ENCODE peak calls at places on chromosome 18, in seven cellular contexts. B, A, G, V, U, P and F are unnamed samples.
A peak's percentile ranks its signal among the peaks of the same experiment; 100 is the strongest.

GRCh38 chr18:13003466-13003896 is 12.3 kb downstream of the CEP192 start:
- DNase-seq in B (peak; percentile 69), A (no peak), G (peak; percentile 29), V (no peak), U (peak; percentile 24), P (peak; percentile 94), F (no peak)

GRCh38 chr18:23900979-23901378 is 113.6 kb upstream of the TTC39C start:
- DNase-seq in B (no peak), A (peak; percentile 69), G (no peak), V (no peak), U (no peak), P (peak; percentile 54), F (no peak)

GRCh38 chr18:55256568-55257289 is 297.5 kb upstream of the CCDC68 start:
- DNase-seq in B (no peak), A (no peak), G (no peak), V (no peak), U (no peak), P (no peak), F (no peak)

GRCh38 chr18:32889620-32890593 is 117.1 kb upstream of the KLHL14 start:
- DNase-seq in B (peak; percentile 48), A (no peak), G (no peak), V (no peak), U (no peak), P (peak; percentile 51), F (no peak)

GRCh38 chr18:76983613-76984051 is 149.0 kb downstream of the MBP start:
- DNase-seq in B (peak; percentile 51), A (peak; percentile 67), G (no peak), V (no peak), U (no peak), P (no peak), F (no peak)

GRCh38 chr18:58362027-58362575 is 266.8 kb downstream of the ALPK2 start:
- DNase-seq in B (no peak), A (no peak), G (peak; percentile 81), V (no peak), U (no peak), P (no peak), F (no peak)

GRCh38 chr18:48106976-48107781 is 176.7 kb upstream of the SMAD2 start:
- DNase-seq in B (no peak), A (no peak), G (no peak), V (no peak), U (no peak), P (peak; percentile 41), F (no peak)

GRCh38 chr18:9612215-9612830 is 2.0 kb downstream of the PPP4R1 start:
- DNase-seq in B (no peak), A (no peak), G (no peak), V (no peak), U (no peak), P (peak; percentile 37), F (no peak)

GRCh38 chr18:77130229-77131099 is 2.1 kb downstream of the MBP start:
- DNase-seq in B (no peak), A (peak; percentile 87), G (no peak), V (no peak), U (no peak), P (no peak), F (no peak)

GRCh38 chr18:57983965-57984364 is 60.1 kb upstream of the NEDD4L start:
- DNase-seq in B (no peak), A (no peak), G (no peak), V (no peak), U (no peak), P (no peak), F (no peak)

GRCh38 chr18:27447530-27447929 is 262.4 kb upstream of the CHST9 start:
- DNase-seq in B (no peak), A (no peak), G (no peak), V (no peak), U (peak; percentile 2), P (no peak), F (no peak)

GRCh38 chr18:3889803-3890202 is 439.8 kb downstream of the TGIF1 start:
- DNase-seq in B (no peak), A (no peak), G (peak; percentile 8), V (no peak), U (no peak), P (no peak), F (no peak)
- TF ChIP-seq CTCF in B (no peak), A (no peak), G (no peak), V (no peak), U (no peak), P (no peak), F (no peak)

DNA sequence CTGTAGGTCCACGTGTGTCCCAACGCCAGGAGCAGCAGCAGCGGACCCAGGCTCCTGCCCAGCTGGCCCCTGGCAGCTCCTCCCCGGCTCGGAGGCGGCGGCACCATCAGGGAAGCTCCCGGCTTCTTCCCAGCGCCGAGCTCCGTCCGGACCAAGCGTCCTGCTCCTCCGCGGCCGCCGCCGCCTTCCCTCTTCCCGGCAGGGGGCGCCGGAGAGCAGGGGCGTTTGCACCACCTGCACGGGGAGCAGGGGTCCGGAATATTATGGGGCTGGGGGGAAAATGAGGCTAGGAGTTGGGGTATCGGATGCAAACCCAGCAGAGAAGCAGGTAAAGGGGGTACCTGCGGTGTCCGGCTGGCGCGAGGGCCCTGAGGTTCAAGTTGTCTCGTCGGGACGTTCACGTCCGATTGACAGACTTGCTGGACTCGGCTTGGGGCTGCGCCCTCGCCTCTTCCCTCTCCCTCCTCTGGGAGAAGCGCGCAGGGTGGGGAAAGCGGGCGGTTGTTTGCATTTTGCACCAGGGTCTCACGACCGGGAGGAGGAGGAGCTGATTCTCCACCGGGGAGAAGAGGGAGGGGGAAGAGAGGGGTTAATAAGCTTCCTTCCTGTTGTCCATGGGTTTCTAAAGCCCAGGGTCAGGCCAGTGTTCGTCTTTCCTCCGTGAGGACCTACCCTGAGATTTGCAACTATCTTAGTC is at the start of gene CCBE1:
- DNase-seq in B (peak; percentile 96), A (no peak), G (no peak), V (no peak), U (peak; percentile 73), P (peak; percentile 86), F (peak; percentile 83)
- TF ChIP-seq CTCF in B (peak; percentile 81), A (peak; percentile 9), G (peak; percentile 96), V (peak; percentile 80), U (peak; percentile 97), P (peak; percentile 92), F (peak; percentile 67)

GRCh38 chr18:8069708-8070107 is 502.6 kb downstream of the PTPRM start:
- DNase-seq in B (no peak), A (no peak), G (no peak), V (no peak), U (no peak), P (no peak), F (no peak)

GRCh38 chr18:8063733-8064132 is 496.6 kb downstream of the PTPRM start:
- DNase-seq in B (no peak), A (no peak), G (no peak), V (no peak), U (no peak), P (no peak), F (no peak)
- TF ChIP-seq CTCF in B (no peak), A (no peak), G (no peak), V (no peak), U (peak; percentile 38), P (peak; percentile 23), F (no peak)

GRCh38 chr18:2853926-2854664 is 7.3 kb downstream of the EMILIN2 start:
- DNase-seq in B (no peak), A (no peak), G (no peak), V (no peak), U (no peak), P (no peak), F (no peak)

GRCh38 chr18:2855560-2856350 is 8.9 kb downstream of the EMILIN2 start:
- DNase-seq in B (no peak), A (no peak), G (no peak), V (no peak), U (no peak), P (no peak), F (no peak)

GRCh38 chr18:2854871-2855270 is 8.1 kb downstream of the EMILIN2 start:
- DNase-seq in B (no peak), A (no peak), G (no peak), V (no peak), U (no peak), P (no peak), F (no peak)

GRCh38 chr18:2851771-2852170 is 5.0 kb downstream of the EMILIN2 start:
- DNase-seq in B (no peak), A (no peak), G (no peak), V (no peak), U (no peak), P (no peak), F (no peak)

GRCh38 chr18:2853173-2853925 is 6.5 kb downstream of the EMILIN2 start:
- DNase-seq in B (no peak), A (no peak), G (no peak), V (no peak), U (no peak), P (no peak), F (no peak)
- TF ChIP-seq CTCF in B (no peak), A (no peak), G (no peak), V (no peak), U (no peak), P (no peak), F (no peak)